ENCODE peak calls at places on chromosomes 2 and 18, in nine cellular contexts. I is left ventricle myocardium superior; O is AG04449; M is H54; D is DMS 273 treated with DMSO at 0.1 percent for 48 hours; Z is stimulated activated CD4-positive, alpha-beta T cell treated with anti-CD3 and anti-CD28 coated beads, Interleukin-2, amount 100 ng/mL, for 24 hours; T is activated naive CD8-positive, alpha-beta T cell treated with anti-CD3 and anti-CD28 coated beads, Interleukin-2, amount 50 U/mL, for 24 hours; X is ureter; L is AML-193. U is an unnamed sample.

GRCh38 chr2:47559079-47559684 is 156.2 kb downstream of the MSH2 start:
- DNase-seq in M (peak), I (no peak), Z (no peak), D (no peak), L (no peak), T (no peak), X (no peak), O (no peak), U (no peak)

GRCh38 chr2:241941691-241942301 is 72.3 kb downstream of the RTP5 start:
- DNase-seq in I (no peak), D (no peak), O (no peak), T (no peak), L (no peak), Z (no peak), M (no peak), X (no peak), U (no peak)

GRCh38 chr18:23498877-23499570 is 4.3 kb upstream of the RMC1 start:
- DNase-seq in D (peak), X (peak), T (peak), I (peak), Z (peak), L (peak), M (peak), O (peak), U (peak)

GRCh38 chr18:74898965-74899364 is 301.3 kb downstream of the ZNF407 start:
- DNase-seq in T (no peak), Z (no peak), X (no peak), D (no peak), M (peak), I (no peak), O (no peak), L (no peak), U (no peak)

GRCh38 chr2:74399785-74400184 is 19.7 kb upstream of the DCTN1 start:
- DNase-seq in I (no peak), M (no peak), O (no peak), T (no peak), Z (no peak), L (peak), X (no peak), D (peak), U (no peak)

GRCh38 chr18:61694236-61694635 is 198.6 kb downstream of the RNF152 start:
- DNase-seq in M (no peak), X (no peak), T (no peak), Z (no peak), L (no peak), I (no peak), O (no peak), D (no peak), U (no peak)

GRCh38 chr2:130759906-130760753 is 4.8 kb downstream of the AMER3 start:
- DNase-seq in T (no peak), L (no peak), D (peak), O (no peak), X (no peak), I (no peak), M (peak), Z (no peak), U (no peak)

GRCh38 chr18:62566199-62566598 is 43.4 kb downstream of the ZCCHC2 start:
- DNase-seq in I (peak), L (peak), X (no peak), D (no peak), T (no peak), O (no peak), M (no peak), Z (no peak), U (peak)